ENCODE peak calls at places on chromosomes 13 and 19, in ten cellular contexts. D is left ventricle myocardium inferior, U is ovary, V is heart left ventricle, E is OCI-LY7, O is A549, Q is endothelial cell of umbilical vein, I is stomach, H is heart right ventricle, Z is A673. J is an unnamed sample.

GRCh38 chr19:17391371-17392151 is 2.4 kb downstream of the CCDC194 start:
- DNase-seq in D (no peak), U (no peak), V (no peak), E (no peak), O (peak; percentile 36), Q (no peak), I (no peak), H (no peak), Z (no peak), J (no peak)

GRCh38 chr13:67438465-67438864 is 208.3 kb upstream of the PCDH9 start:
- DNase-seq in D (no peak), U (no peak), V (no peak), E (no peak), O (no peak), Q (no peak), I (no peak), H (no peak), Z (peak; percentile 36), J (no peak)

GRCh38 chr13:70623260-70623659 is 515.0 kb upstream of the KLHL1 start:
- DNase-seq in D (no peak), U (no peak), V (no peak), E (peak; percentile 9), O (no peak), Q (peak; percentile 57), I (no peak), H (no peak), Z (peak; percentile 10), J (peak; percentile 3)

GRCh38 chr13:33882804-33883203 is 64.9 kb downstream of the RFC3 start:
- DNase-seq in D (no peak), U (no peak), V (no peak), E (no peak), O (no peak), Q (no peak), I (no peak), H (no peak), Z (no peak), J (no peak)

GRCh38 chr19:41226053-41226873 is 7.2 kb downstream of the AXL start:
- DNase-seq in D (peak; percentile 65), U (peak; percentile 93), V (peak; percentile 81), E (no peak), O (peak; percentile 97), Q (peak; percentile 59), I (peak; percentile 62), H (peak; percentile 61), Z (peak; percentile 52), J (peak; percentile 94)

GRCh38 chr13:51643114-51643881 is 59.0 kb downstream of the WDFY2 start:
- DNase-seq in D (no peak), U (no peak), V (no peak), E (no peak), O (peak; percentile 16), Q (peak; percentile 62), I (no peak), H (no peak), Z (peak; percentile 82), J (peak; percentile 82)

GRCh38 chr19:42030605-42031004 is 36.6 kb upstream of the ATP1A3 start:
- DNase-seq in D (no peak), U (no peak), V (peak; percentile 7), E (no peak), O (no peak), Q (no peak), I (no peak), H (no peak), Z (no peak), J (no peak)

GRCh38 chr19:29062486-29063435 is 150.2 kb downstream of the UQCRFS1 start:
- DNase-seq in D (no peak), U (no peak), V (no peak), E (no peak), O (no peak), Q (no peak), I (no peak), H (no peak), Z (no peak), J (no peak)

GRCh38 chr13:40026174-40026585 is 370.7 kb downstream of the COG6 start:
- DNase-seq in D (no peak), U (no peak), V (no peak), E (no peak), O (no peak), Q (no peak), I (no peak), H (no peak), Z (no peak), J (no peak)

GRCh38 chr13:48009298-48009697 is 8.2 kb upstream of the SUCLA2 start:
- DNase-seq in D (no peak), U (no peak), V (no peak), E (no peak), O (peak; percentile 5), Q (no peak), I (no peak), H (no peak), Z (no peak), J (peak; percentile 77)

GRCh38 chr13:101343128-101343787 is 73.0 kb downstream of the NALCN start:
- DNase-seq in D (no peak), U (no peak), V (no peak), E (no peak), O (no peak), Q (peak; percentile 40), I (no peak), H (no peak), Z (peak; percentile 86), J (no peak)

GRCh38 chr19:31946491-31946890 is 398.9 kb upstream of the ZNF507 start:
- DNase-seq in D (no peak), U (no peak), V (no peak), E (no peak), O (no peak), Q (no peak), I (no peak), H (peak; percentile 22), Z (no peak), J (no peak)

GRCh38 chr19:40542197-40542859 is 34.3 kb upstream of the SHKBP1 start:
- DNase-seq in D (peak; percentile 86), U (peak; percentile 89), V (peak; percentile 88), E (no peak), O (no peak), Q (no peak), I (peak; percentile 32), H (peak; percentile 76), Z (peak; percentile 40), J (no peak)

GRCh38 chr19:1446713-1447564 is 3.0 kb upstream of the APC2 start:
- DNase-seq in D (no peak), U (no peak), V (peak; percentile 53), E (no peak), O (no peak), Q (no peak), I (no peak), H (no peak), Z (peak; percentile 51), J (no peak)

GRCh38 chr19:18216789-18217188 is 9.4 kb downstream of the PDE4C start:
- DNase-seq in D (no peak), U (no peak), V (no peak), E (no peak), O (no peak), Q (no peak), I (no peak), H (no peak), Z (no peak), J (no peak)

DNA sequence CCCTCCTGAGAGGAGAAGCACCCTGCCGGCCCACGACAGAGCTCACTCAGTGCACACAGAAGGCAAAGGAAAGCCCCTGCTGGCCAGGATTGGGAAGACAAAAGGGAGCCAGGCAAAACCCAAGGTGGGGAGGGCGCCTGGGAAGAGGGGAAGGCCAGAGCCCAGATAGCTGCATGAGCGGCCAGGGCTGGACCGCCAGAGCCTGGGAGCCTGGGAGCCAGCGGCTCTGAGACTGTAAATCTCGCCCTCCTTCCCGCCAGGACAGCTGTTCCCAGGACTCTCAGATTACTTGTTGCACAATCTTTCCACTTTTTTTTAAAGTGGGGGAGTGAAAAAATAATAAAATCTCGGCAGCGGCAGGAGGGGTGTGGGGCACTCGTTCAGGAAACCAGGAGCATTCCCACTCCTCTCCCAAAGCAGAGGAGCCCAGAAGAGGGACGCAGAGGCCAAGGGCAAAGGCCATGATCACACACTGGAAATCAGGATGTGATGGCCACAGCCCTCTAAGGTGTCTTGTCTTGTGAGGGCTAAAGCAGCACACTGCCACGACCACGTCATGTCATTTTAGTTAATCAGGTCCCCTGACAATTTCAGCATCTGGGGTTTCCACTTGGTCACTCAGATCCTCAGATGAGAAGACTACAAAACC is 19.6 kb upstream of the EPHX3 start:
- DNase-seq in D (peak; percentile 86), U (peak; percentile 89), V (peak; percentile 89), E (no peak), O (peak; percentile 58), Q (peak; percentile 73), I (peak; percentile 33), H (peak; percentile 86), Z (peak; percentile 79), J (peak; percentile 78)
- H3K27ac ChIP-seq in D (peak overlapping the region; percentile 96), U (no peak overlapping the region), V (peak overlapping the region; percentile 88), E (no peak overlapping the region), O (peak overlapping the region; percentile 84), Q (peak overlapping the region; percentile 69), I (peak overlapping the region; percentile 61), H (peak overlapping the region; percentile 88), Z (peak overlapping the region; percentile 65), J (peak overlapping the region; percentile 97)

GRCh38 chr13:24985102-24985501 is 110.8 kb upstream of the PABPC3 start:
- DNase-seq in D (no peak), U (no peak), V (no peak), E (no peak), O (no peak), Q (no peak), I (no peak), H (no peak), Z (peak; percentile 35), J (no peak)
- TF ChIP-seq CTCF in D (no peak), U (no peak), V (no peak), E (peak; percentile 39), O (no peak), Q (no peak), I (no peak), H (no peak), Z (peak; percentile 39), J (no peak)

DNA sequence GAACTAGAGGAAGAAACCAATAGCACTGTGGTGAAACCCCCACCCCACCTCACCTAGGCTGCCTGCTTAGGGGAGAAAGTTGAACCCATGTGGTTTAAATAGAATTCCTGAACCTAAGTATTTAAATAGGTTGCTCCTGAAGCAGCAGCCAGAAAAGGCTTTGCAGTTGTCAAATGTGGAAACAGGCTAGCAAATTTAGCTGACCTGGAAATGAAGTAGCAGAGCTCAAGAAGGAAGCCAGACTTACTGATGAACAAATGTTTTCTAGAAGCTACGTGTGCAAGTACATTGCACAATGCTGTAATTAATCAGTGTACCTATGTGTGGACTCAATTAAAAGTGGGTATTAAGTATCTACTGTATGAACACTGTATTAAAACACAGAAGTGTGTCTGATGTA is 61.3 kb downstream of the SCEL start:
- DNase-seq in D (no peak), U (no peak), V (no peak), E (no peak), O (no peak), Q (no peak), I (no peak), H (no peak), Z (no peak), J (no peak)
- H3K27ac ChIP-seq in D (no peak overlapping the region), U (no peak overlapping the region), V (no peak overlapping the region), E (no peak overlapping the region), O (no peak overlapping the region), Q (no peak overlapping the region), I (no peak overlapping the region), H (no peak overlapping the region), Z (no peak overlapping the region), J (no peak overlapping the region)

DNA sequence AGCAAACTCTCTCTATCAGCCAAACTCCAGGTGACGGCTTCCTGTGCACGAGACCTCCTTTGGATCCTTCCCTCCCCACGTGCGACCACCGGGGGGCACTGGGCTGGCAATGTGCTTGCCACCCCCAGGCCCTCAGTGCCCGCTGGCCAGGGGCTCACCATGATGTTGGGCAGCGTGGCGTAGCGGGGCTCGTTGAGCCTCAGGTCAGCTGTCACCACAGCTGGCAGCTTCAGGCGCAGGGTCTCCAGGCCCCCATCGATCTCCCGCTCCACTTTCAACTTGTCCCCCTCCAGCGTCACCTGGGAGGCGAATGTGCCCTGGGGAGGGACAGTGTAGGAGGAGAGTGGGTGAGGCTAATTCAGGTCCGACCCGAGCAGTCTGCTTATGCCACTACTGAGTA is 4.8 kb upstream of the VSIG10L start:
- DNase-seq in D (no peak), U (no peak), V (peak; percentile 29), E (no peak), O (no peak), Q (no peak), I (no peak), H (no peak), Z (no peak), J (no peak)
- TF ChIP-seq CTCF in D (no peak), U (no peak), V (no peak), E (peak; percentile 44), O (no peak), Q (peak; percentile 6), I (no peak), H (no peak), Z (no peak), J (no peak)